ENCODE peak calls at places on chromosomes 13 and 19, in seven cellular contexts. C is GM12865, B is fibroblast of lung, K is pancreas, D is ovary, R is progenitor cell of endocrine pancreas, N is MCF 10A. X is an unnamed sample.

GRCh38 chr19:53792721-53793433 is 31.2 kb downstream of the NLRP12 start:
- DNase-seq in C (peak), N (peak), D (peak), K (peak), B (peak), R (peak), X (peak)

GRCh38 chr13:28805193-28805819 is 14.8 kb upstream of the MTUS2 start:
- DNase-seq in N (peak), R (no peak), D (no peak), K (no peak), C (peak), B (no peak), X (peak)

GRCh38 chr13:96650301-96650886 is 343.9 kb downstream of the OXGR1 start:
- DNase-seq in K (no peak), D (no peak), C (peak), B (peak), R (no peak), N (peak), X (peak)

GRCh38 chr13:49812806-49813205 is 20.3 kb upstream of the KPNA3 start:
- DNase-seq in K (no peak), B (no peak), D (no peak), N (no peak), C (no peak), R (no peak), X (no peak)

GRCh38 chr19:45168767-45169351 is 8.1 kb upstream of the NKPD1 start:
- DNase-seq in B (no peak), D (no peak), C (no peak), N (no peak), R (no peak), K (peak), X (no peak)

GRCh38 chr19:41226053-41226873 is 7.2 kb downstream of the AXL start:
- DNase-seq in D (peak), K (peak), N (peak), R (peak), C (no peak), B (peak), X (peak)

GRCh38 chr13:51801631-51802099 is 2.3 kb downstream of the DHRS12 start:
- DNase-seq in K (peak), R (no peak), C (no peak), D (peak), B (no peak), N (peak), X (no peak)

GRCh38 chr13:80036845-80037504 is 304.0 kb downstream of the SPRY2 start:
- DNase-seq in D (no peak), K (no peak), B (no peak), C (peak), N (no peak), R (no peak), X (no peak)

GRCh38 chr13:23709521-23709920 is 139.3 kb downstream of the TNFRSF19 start:
- DNase-seq in K (no peak), D (no peak), B (no peak), C (no peak), R (no peak), N (no peak), X (peak)

GRCh38 chr13:79593121-79593520 is 112.2 kb downstream of the NDFIP2 start:
- DNase-seq in R (no peak), D (no peak), B (no peak), C (no peak), N (no peak), K (no peak), X (no peak)

GRCh38 chr19:56504581-56504980 is 3.1 kb upstream of the ZNF471 start:
- DNase-seq in R (no peak), C (no peak), B (peak), D (no peak), N (no peak), K (no peak), X (peak)

GRCh38 chr19:48394331-48395169 is 1.1 kb downstream of the GRIN2D start:
- DNase-seq in N (no peak), B (no peak), C (no peak), D (no peak), K (peak), R (no peak), X (no peak)

GRCh38 chr13:71378992-71379905 is 487.8 kb downstream of the DACH1 start:
- DNase-seq in K (no peak), C (no peak), D (no peak), R (no peak), N (no peak), B (peak), X (peak)

GRCh38 chr19:1474765-1475351 is 4.2 kb downstream of the C19orf25 start:
- DNase-seq in R (no peak), D (no peak), K (no peak), C (no peak), N (no peak), B (no peak), X (no peak)

GRCh38 chr13:114112826-114113322 is 19.5 kb downstream of the RASA3 start:
- DNase-seq in D (peak), B (no peak), R (no peak), C (no peak), N (no peak), K (no peak), X (no peak)
- TF ChIP-seq CTCF in D (no peak), B (no peak), R (peak), C (no peak), N (no peak), K (no peak), X (peak)

DNA sequence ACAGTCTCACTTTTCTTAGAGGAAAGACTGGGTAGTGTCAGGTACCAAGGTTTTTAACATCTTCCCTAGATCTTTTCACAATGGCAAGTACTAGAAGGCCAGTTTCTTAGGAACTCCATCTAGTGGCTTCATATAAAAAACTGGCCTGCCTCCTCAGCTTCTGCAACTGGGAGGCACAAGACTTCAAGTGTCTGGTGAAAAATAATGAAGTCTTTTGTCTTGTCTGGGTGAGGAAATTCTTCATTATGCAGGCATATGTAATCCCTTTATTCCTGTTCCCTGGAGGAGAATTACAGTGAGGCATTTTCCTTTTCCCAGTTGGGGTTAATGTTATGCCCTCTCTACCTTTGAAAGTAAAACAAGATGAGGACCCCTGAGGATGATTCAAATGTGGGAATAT is 300.5 kb downstream of the NALCN start:
- DNase-seq in K (no peak), D (no peak), N (no peak), B (peak), C (no peak), R (no peak), X (peak)
- TF ChIP-seq CTCF in K (no peak), D (no peak), N (peak), B (peak), C (no peak), R (no peak), X (peak)

GRCh38 chr19:18000480-18000980 is 7.4 kb upstream of the ARRDC2 start:
- DNase-seq in K (no peak), D (no peak), R (no peak), C (no peak), B (no peak), N (no peak), X (no peak)

GRCh38 chr19:18001837-18002345 is 6.1 kb upstream of the ARRDC2 start:
- DNase-seq in C (no peak), K (no peak), R (no peak), B (no peak), N (no peak), D (no peak), X (no peak)

GRCh38 chr19:17999685-18000479 is 8.1 kb upstream of the ARRDC2 start:
- DNase-seq in K (no peak), R (no peak), N (no peak), B (no peak), D (no peak), C (no peak), X (no peak)

GRCh38 chr19:18002347-18002850 is 5.6 kb upstream of the ARRDC2 start:
- DNase-seq in D (no peak), C (peak), R (no peak), B (no peak), N (no peak), K (no peak), X (no peak)

GRCh38 chr19:18000981-18001836 is 6.8 kb upstream of the ARRDC2 start:
- DNase-seq in R (no peak), N (peak), C (peak), B (peak), K (peak), D (peak), X (peak)
- TF ChIP-seq CTCF in R (no peak), N (no peak), C (no peak), B (no peak), K (no peak), D (no peak), X (no peak)

GRCh38 chr19:15195381-15195964 is 5.3 kb downstream of the NOTCH3 start:
- DNase-seq in K (peak), B (peak), N (peak), D (peak), R (peak), C (no peak), X (peak)
- TF ChIP-seq CTCF in K (no peak), B (peak), N (no peak), D (no peak), R (peak), C (no peak), X (no peak)

GRCh38 chr13:33218020-33218419 is 67.5 kb downstream of the STARD13 start:
- DNase-seq in C (no peak), K (no peak), N (peak), D (no peak), R (no peak), B (peak), X (peak)
- TF ChIP-seq CTCF in C (no peak), K (no peak), N (no peak), D (no peak), R (no peak), B (no peak), X (no peak)

DNA sequence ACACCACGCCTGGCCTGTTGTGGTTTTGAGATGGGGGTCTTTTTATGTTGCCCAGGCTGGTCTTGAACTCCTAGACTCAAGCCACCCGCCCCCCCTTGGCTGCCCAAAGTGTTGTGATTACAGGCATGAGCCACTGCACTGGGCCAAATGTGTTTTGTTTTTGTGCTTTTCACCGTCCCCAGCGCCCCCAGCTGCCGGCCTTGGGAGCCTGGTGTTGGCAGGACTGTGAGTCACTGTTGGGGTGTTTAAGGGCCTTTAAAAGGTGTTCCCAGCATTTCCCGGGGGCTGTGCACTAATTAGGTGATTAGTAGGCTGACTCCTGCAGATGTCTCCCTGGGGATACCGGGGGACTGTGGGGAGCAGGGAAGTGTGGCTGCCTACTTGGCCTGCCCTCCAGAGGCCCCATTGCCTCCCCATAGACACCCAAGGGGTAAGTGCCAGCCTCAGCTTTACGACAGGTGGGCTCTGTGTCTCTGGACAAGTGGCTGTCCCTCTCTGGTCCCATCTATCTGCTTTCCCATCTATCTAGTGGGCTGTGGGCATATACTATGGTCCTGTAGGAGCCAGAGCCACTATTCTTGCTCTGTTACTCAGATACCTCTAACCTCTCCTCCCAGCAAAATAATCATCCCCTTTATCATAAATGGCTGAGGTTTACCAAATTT is 11.8 kb upstream of the TLE5 start:
- DNase-seq in C (peak), R (no peak), D (peak), B (no peak), K (no peak), N (peak), X (peak)
- TF ChIP-seq CTCF in C (peak), R (no peak), D (no peak), B (peak), K (no peak), N (no peak), X (peak)